ENCODE peak calls at places on chromosomes 13 and 19, in five cellular contexts. H is neuronal stem cell, N is left colon, P is uterus, A is T-cell. L is an unnamed sample.
A peak's percentile ranks its signal among the peaks of the same experiment; 100 is the strongest.

GRCh38 chr13:73142091-73142490 is 83.3 kb downstream of the KLF5 start:
- DNase-seq in H (no peak), N (no peak), P (no peak), A (no peak), L (no peak)

GRCh38 chr19:17778621-17779280 is 16.2 kb upstream of the B3GNT3 start:
- DNase-seq in N (no peak), A (no peak), H (peak; percentile 50), P (no peak), L (peak; percentile 28)

GRCh38 chr19:29449371-29449770 is 76.4 kb upstream of the VSTM2B start:
- DNase-seq in N (no peak), H (no peak), A (no peak), P (no peak), L (no peak)

GRCh38 chr19:40236026-40236355 is 9.5 kb upstream of the CCNP start:
- DNase-seq in P (no peak), A (no peak), H (no peak), N (no peak), L (no peak)

GRCh38 chr13:44758595-44759221 is 182.6 kb upstream of the TSC22D1 start:
- DNase-seq in N (no peak), H (no peak), P (no peak), A (no peak), L (no peak)

GRCh38 chr13:43783820-43784219 is 3.0 kb downstream of the ENOX1 start:
- DNase-seq in A (no peak), N (no peak), H (no peak), P (no peak), L (no peak)

GRCh38 chr19:17966497-17967257 is at the start of gene KCNN1:
- DNase-seq in H (no peak), N (no peak), A (no peak), P (no peak), L (peak; percentile 92)

GRCh38 chr13:30333601-30334000 is 26.2 kb upstream of the KATNAL1 start:
- DNase-seq in N (no peak), H (no peak), P (no peak), A (no peak), L (no peak)

GRCh38 chr19:49851456-49852259 is 699 bp downstream of the PTOV1 start:
- DNase-seq in P (peak; percentile 40), A (peak; percentile 13), H (no peak), N (peak; percentile 53), L (peak; percentile 41)

GRCh38 chr19:16199275-16199932 is 1.7 kb downstream of the AP1M1 start:
- DNase-seq in H (no peak), A (no peak), N (no peak), P (no peak), L (peak; percentile 0)

GRCh38 chr13:79593611-79594275 is 112.8 kb downstream of the NDFIP2 start:
- DNase-seq in P (no peak), H (no peak), A (no peak), N (no peak), L (no peak)

GRCh38 chr13:26914148-26914547 is 153.6 kb upstream of the GPR12 start:
- DNase-seq in P (no peak), N (no peak), A (no peak), H (no peak), L (no peak)

GRCh38 chr19:50383307-50383851 is 768 bp upstream of the POLD1 start:
- DNase-seq in P (no peak), H (no peak), A (no peak), N (no peak), L (no peak)

GRCh38 chr19:47032171-47032811 is 12.7 kb downstream of the NPAS1 start:
- DNase-seq in N (peak; percentile 61), H (no peak), P (no peak), A (peak; percentile 64), L (peak; percentile 68)

GRCh38 chr13:99434258-99434788 is 66.9 kb upstream of the TM9SF2 start:
- DNase-seq in H (no peak), N (no peak), P (no peak), A (peak; percentile 79), L (no peak)

GRCh38 chr19:19121371-19121770 is 16.9 kb downstream of the TMEM161A start:
- DNase-seq in A (no peak), N (no peak), P (no peak), H (no peak), L (no peak)

GRCh38 chr13:77516342-77516789 is 19.1 kb upstream of the SCEL start:
- DNase-seq in N (no peak), P (no peak), H (no peak), A (no peak), L (no peak)

GRCh38 chr13:80161219-80161618 is 179.7 kb downstream of the SPRY2 start:
- DNase-seq in P (no peak), H (no peak), N (no peak), A (no peak), L (no peak)

GRCh38 chr19:18282021-18282787 is 782 bp upstream of the JUND start:
- DNase-seq in P (no peak), N (peak; percentile 60), H (no peak), A (no peak), L (no peak)

GRCh38 chr19:44512326-44513298 is 12.3 kb upstream of the ZNF180 start:
- DNase-seq in A (no peak), P (no peak), H (no peak), N (peak; percentile 34), L (peak; percentile 60)

GRCh38 chr13:78370231-78370630 is 233.1 kb downstream of the POU4F1 start:
- DNase-seq in N (no peak), H (no peak), P (no peak), A (no peak), L (no peak)

GRCh38 chr13:29523199-29523931 is 72.1 kb downstream of the SLC7A1 start:
- DNase-seq in P (no peak), N (no peak), H (no peak), A (no peak), L (no peak)

GRCh38 chr19:1250374-1251232 is 2.2 kb downstream of the MIDN start:
- DNase-seq in P (peak; percentile 75), H (peak; percentile 93), N (peak; percentile 78), A (peak; percentile 59), L (peak; percentile 37)

L was measured in HEK293T.